ENCODE peak calls at places on chromosomes 13 and 19, in nine cellular contexts. Y is adrenal gland, Z is adipocyte, X is fibroblast of mammary gland, G is ovary, R is HFFc6, U is immature natural killer cell, W is HepG2, J is sigmoid colon. B is an unnamed sample.

GRCh38 chr19:15293751-15294505 is 38.4 kb downstream of the BRD4 start:
- DNase-seq in Y (no peak), Z (peak), X (peak), G (no peak), R (no peak), U (no peak), W (no peak), J (no peak), B (no peak)

GRCh38 chr13:99426426-99426825 is 74.8 kb upstream of the TM9SF2 start:
- DNase-seq in Y (no peak), Z (no peak), X (no peak), G (no peak), R (no peak), U (no peak), W (no peak), J (no peak), B (no peak)

GRCh38 chr13:33015275-33015674 is 948 bp upstream of the KL start:
- DNase-seq in Y (no peak), Z (no peak), X (no peak), G (no peak), R (no peak), U (no peak), W (no peak), J (no peak), B (no peak)

GRCh38 chr19:36488816-36489138 is 584 bp downstream of the ZNF566 start:
- DNase-seq in Y (no peak), Z (peak), X (peak), G (no peak), R (no peak), U (no peak), W (peak), J (no peak), B (no peak)

GRCh38 chr19:21101511-21102242 is 19.7 kb downstream of the ZNF714 start:
- DNase-seq in Y (no peak), Z (no peak), X (no peak), G (no peak), R (no peak), U (no peak), W (no peak), J (no peak), B (no peak)

GRCh38 chr19:3068071-3068470 is 5.8 kb upstream of the TLE5 start:
- DNase-seq in Y (peak), Z (no peak), X (no peak), G (no peak), R (no peak), U (no peak), W (no peak), J (no peak), B (peak)

GRCh38 chr19:52535831-52536800 is 8.6 kb downstream of the ZNF808 start:
- DNase-seq in Y (peak), Z (peak), X (peak), G (peak), R (peak), U (peak), W (no peak), J (peak), B (no peak)

GRCh38 chr19:7292950-7293794 is 1.0 kb downstream of the INSR start:
- DNase-seq in Y (peak), Z (peak), X (no peak), G (peak), R (no peak), U (no peak), W (peak), J (peak), B (no peak)

GRCh38 chr19:41813911-41814310 is 17.5 kb downstream of the CEACAM3 start:
- DNase-seq in Y (no peak), Z (no peak), X (no peak), G (no peak), R (no peak), U (no peak), W (no peak), J (no peak), B (no peak)

GRCh38 chr19:54560881-54561385 is 12.7 kb upstream of the LILRA2 start:
- DNase-seq in Y (no peak), Z (no peak), X (no peak), G (no peak), R (no peak), U (no peak), W (no peak), J (no peak), B (no peak)

GRCh38 chr19:35065574-35065973 is 24.1 kb downstream of the HPN start:
- DNase-seq in Y (no peak), Z (no peak), X (no peak), G (no peak), R (no peak), U (no peak), W (no peak), J (no peak), B (no peak)

GRCh38 chr13:33612641-33613638 is 205.0 kb upstream of the RFC3 start:
- DNase-seq in Y (no peak), Z (no peak), X (no peak), G (no peak), R (no peak), U (no peak), W (peak), J (no peak), B (no peak)

GRCh38 chr13:113471844-113472243 is 18.6 kb upstream of the ADPRHL1 start:
- DNase-seq in Y (no peak), Z (no peak), X (no peak), G (no peak), R (no peak), U (no peak), W (no peak), J (no peak), B (no peak)

GRCh38 chr19:5621311-5621944 is 1.1 kb downstream of the SAFB2 start:
- DNase-seq in Y (peak), Z (no peak), X (no peak), G (peak), R (no peak), U (no peak), W (no peak), J (peak), B (peak)

GRCh38 chr19:5321851-5322681 is 18.5 kb downstream of the PTPRS start:
- DNase-seq in Y (no peak), Z (no peak), X (no peak), G (no peak), R (no peak), U (peak), W (no peak), J (no peak), B (no peak)

GRCh38 chr13:20116213-20116612 is 44.6 kb downstream of the GJA3 start:
- DNase-seq in Y (no peak), Z (no peak), X (no peak), G (no peak), R (no peak), U (no peak), W (no peak), J (no peak), B (no peak)

GRCh38 chr13:105804561-105805190 is 730.8 kb downstream of the EFNB2 start:
- DNase-seq in Y (no peak), Z (peak), X (peak), G (no peak), R (no peak), U (no peak), W (no peak), J (no peak), B (peak)

GRCh38 chr13:111123221-111123620 is 8.1 kb downstream of the ARHGEF7 start:
- DNase-seq in Y (no peak), Z (no peak), X (no peak), G (no peak), R (no peak), U (no peak), W (no peak), J (no peak), B (no peak)

B was measured in HT-29.